ENCODE peak calls at places on chromosomes 6 and 20, in ten cellular contexts. B, S, J, G, I, W, U, N, F and R are unnamed samples.

GRCh38 chr20:61700595-61701140 is 365.0 kb downstream of the TAF4 start:
- DNase-seq in B (no peak), S (no peak), J (no peak), G (no peak), I (no peak), W (no peak), U (no peak), N (no peak), F (no peak), R (no peak)

GRCh38 chr6:77095936-77096627 is 367.2 kb downstream of the HTR1B start:
- DNase-seq in B (no peak), S (no peak), J (no peak), G (no peak), I (no peak), W (no peak), U (no peak), N (no peak), F (no peak), R (no peak)

GRCh38 chr6:135144678-135145508 is 36.2 kb upstream of the MYB start:
- DNase-seq in B (no peak), S (peak; percentile 52), J (no peak), G (peak; percentile 16), I (no peak), W (peak; percentile 43), U (no peak), N (no peak), F (no peak), R (peak; percentile 34)

GRCh38 chr20:41686961-41687360 is 68.8 kb upstream of the CHD6 start:
- DNase-seq in B (no peak), S (no peak), J (no peak), G (no peak), I (no peak), W (no peak), U (no peak), N (no peak), F (no peak), R (no peak)

GRCh38 chr20:14710941-14711340 is 373.5 kb upstream of the FLRT3 start:
- DNase-seq in B (no peak), S (no peak), J (no peak), G (no peak), I (no peak), W (no peak), U (no peak), N (no peak), F (no peak), R (no peak)

GRCh38 chr20:2108987-2109386 is 7.4 kb downstream of the STK35 start:
- DNase-seq in B (no peak), S (no peak), J (no peak), G (peak; percentile 86), I (no peak), W (peak; percentile 82), U (no peak), N (no peak), F (no peak), R (no peak)

GRCh38 chr6:14664112-14664592 is 546.6 kb downstream of the CD83 start:
- DNase-seq in B (no peak), S (no peak), J (no peak), G (no peak), I (no peak), W (peak; percentile 25), U (no peak), N (peak; percentile 82), F (no peak), R (peak; percentile 54)

GRCh38 chr6:141421378-141421777 is 711.3 kb upstream of the GJE1 start:
- DNase-seq in B (no peak), S (no peak), J (no peak), G (peak; percentile 69), I (no peak), W (peak; percentile 69), U (no peak), N (no peak), F (no peak), R (no peak)

GRCh38 chr20:5974531-5974930 is 24.1 kb downstream of the MCM8 start:
- DNase-seq in B (no peak), S (no peak), J (no peak), G (no peak), I (no peak), W (no peak), U (no peak), N (no peak), F (no peak), R (no peak)

GRCh38 chr6:140636237-140636636 is 1261.8 kb upstream of the CITED2 start:
- DNase-seq in B (no peak), S (no peak), J (no peak), G (no peak), I (no peak), W (no peak), U (no peak), N (no peak), F (no peak), R (no peak)

GRCh38 chr6:31399589-31400466 is 3.6 kb upstream of the MICA start:
- DNase-seq in B (peak; percentile 97), S (peak; percentile 88), J (peak; percentile 99), G (peak; percentile 86), I (peak; percentile 83), W (peak; percentile 91), U (peak; percentile 94), N (peak; percentile 52), F (peak; percentile 38), R (peak; percentile 79)

GRCh38 chr6:116714761-116715160 is 33.8 kb downstream of the KPNA5 start:
- DNase-seq in B (no peak), S (no peak), J (no peak), G (no peak), I (no peak), W (peak; percentile 12), U (no peak), N (no peak), F (no peak), R (no peak)

GRCh38 chr20:56187791-56188190 is 60.7 kb upstream of the MC3R start:
- DNase-seq in B (no peak), S (peak; percentile 66), J (peak; percentile 17), G (peak; percentile 27), I (no peak), W (peak; percentile 8), U (no peak), N (no peak), F (no peak), R (peak; percentile 6)

GRCh38 chr6:30769088-30769852 is 24.9 kb upstream of the IER3 start:
- DNase-seq in B (peak; percentile 80), S (peak; percentile 55), J (no peak), G (peak; percentile 98), I (peak; percentile 68), W (peak; percentile 95), U (peak; percentile 75), N (no peak), F (no peak), R (peak; percentile 85)

GRCh38 chr20:62368629-62369507 is 1.8 kb upstream of the LAMA5 start:
- DNase-seq in B (no peak), S (peak; percentile 90), J (no peak), G (peak; percentile 78), I (peak; percentile 49), W (peak; percentile 73), U (no peak), N (no peak), F (peak; percentile 51), R (no peak)

GRCh38 chr6:116217069-116217468 is 36.8 kb downstream of the TSPYL4 start:
- DNase-seq in B (no peak), S (peak; percentile 41), J (no peak), G (peak; percentile 44), I (no peak), W (peak; percentile 52), U (no peak), N (no peak), F (no peak), R (no peak)

GRCh38 chr20:44888226-44889103 is 3.0 kb downstream of the YWHAB start:
- DNase-seq in B (no peak), S (peak; percentile 15), J (no peak), G (no peak), I (no peak), W (no peak), U (no peak), N (no peak), F (no peak), R (no peak)

GRCh38 chr6:29926081-29926794 is 16.1 kb upstream of the HLA-A start:
- DNase-seq in B (peak; percentile 71), S (peak; percentile 38), J (peak; percentile 83), G (no peak), I (no peak), W (peak; percentile 37), U (peak; percentile 72), N (no peak), F (no peak), R (peak; percentile 37)

GRCh38 chr6:32969685-32970412 is 1.5 kb downstream of the BRD2 start:
- DNase-seq in B (peak; percentile 85), S (peak; percentile 99), J (peak; percentile 94), G (peak; percentile 92), I (peak; percentile 85), W (peak; percentile 95), U (peak; percentile 62), N (peak; percentile 76), F (peak; percentile 68), R (peak; percentile 88)

GRCh38 chr20:46030290-46031013 is 1.4 kb downstream of the SLC12A5 start:
- DNase-seq in B (no peak), S (no peak), J (no peak), G (no peak), I (no peak), W (no peak), U (no peak), N (no peak), F (no peak), R (no peak)

GRCh38 chr20:53598140-53599038 is 4.8 kb upstream of the ZNF217 start:
- DNase-seq in B (no peak), S (no peak), J (peak; percentile 69), G (no peak), I (no peak), W (no peak), U (no peak), N (no peak), F (no peak), R (peak; percentile 4)

GRCh38 chr6:9250852-9251251 is 815.5 kb upstream of the SLC35B3 start:
- DNase-seq in B (no peak), S (peak; percentile 80), J (no peak), G (peak; percentile 53), I (no peak), W (peak; percentile 44), U (peak; percentile 46), N (no peak), F (peak; percentile 30), R (no peak)

GRCh38 chr6:85008311-85009015 is 244.1 kb upstream of the TBX18 start:
- DNase-seq in B (no peak), S (peak; percentile 3), J (no peak), G (peak; percentile 56), I (no peak), W (no peak), U (no peak), N (no peak), F (no peak), R (no peak)

GRCh38 chr20:23387118-23387443 is 25.1 kb downstream of the GZF1 start:
- DNase-seq in B (no peak), S (no peak), J (no peak), G (no peak), I (no peak), W (no peak), U (no peak), N (no peak), F (no peak), R (no peak)

GRCh38 chr6:158057213-158057987 is 75.7 kb downstream of the SYNJ2 start:
- DNase-seq in B (no peak), S (no peak), J (no peak), G (peak; percentile 100), I (peak; percentile 52), W (peak; percentile 76), U (no peak), N (no peak), F (no peak), R (no peak)

GRCh38 chr6:95321106-95321505 is 256.2 kb upstream of the MANEA start:
- DNase-seq in B (no peak), S (no peak), J (no peak), G (peak; percentile 73), I (no peak), W (no peak), U (no peak), N (no peak), F (no peak), R (no peak)

GRCh38 chr6:10391299-10391630 is 23.6 kb downstream of the TFAP2A start:
- DNase-seq in B (no peak), S (peak; percentile 14), J (no peak), G (no peak), I (no peak), W (no peak), U (no peak), N (no peak), F (no peak), R (no peak)

GRCh38 chr6:151704383-151704782 is 103.1 kb upstream of the ESR1 start:
- DNase-seq in B (no peak), S (no peak), J (no peak), G (no peak), I (no peak), W (no peak), U (no peak), N (no peak), F (no peak), R (no peak)